ENCODE peak calls at places on chromosomes 4 and X, in four cellular contexts. Z, X, Q and F are unnamed samples.

GRCh38 chr4:17327587-17327986 is 184.3 kb downstream of the QDPR start:
- DNase-seq in Z (no peak), X (no peak), Q (no peak), F (no peak)

GRCh38 chrX:9362529-9362928 is 102.3 kb upstream of the TBL1X start:
- DNase-seq in Z (no peak), X (no peak), Q (no peak), F (no peak)

GRCh38 chrX:111164728-111165127 is 68.7 kb downstream of the PAK3 start:
- DNase-seq in Z (no peak), X (no peak), Q (peak; percentile 3), F (peak; percentile 34)

GRCh38 chrX:126164689-126165400 is 1.2 kb downstream of the DCAF12L2 start:
- DNase-seq in Z (no peak), X (no peak), Q (no peak), F (no peak)

GRCh38 chrX:119201570-119201969 is 34.5 kb upstream of the PGRMC1 start:
- DNase-seq in Z (no peak), X (no peak), Q (no peak), F (no peak)

GRCh38 chr4:69830529-69831269 is 29.2 kb downstream of the SULT1E1 start:
- DNase-seq in Z (peak; percentile 81), X (no peak), Q (no peak), F (no peak)

GRCh38 chrX:98380106-98380505 is 1496.4 kb downstream of the RPA4 start:
- DNase-seq in Z (no peak), X (no peak), Q (no peak), F (peak; percentile 17)

GRCh38 chr4:16894406-16894805 is 4.0 kb downstream of the LDB2 start:
- DNase-seq in Z (no peak), X (no peak), Q (no peak), F (no peak)

GRCh38 chr4:157271166-157271869 is 50.8 kb downstream of the GRIA2 start:
- DNase-seq in Z (no peak), X (no peak), Q (no peak), F (no peak)

GRCh38 chr4:186029731-186030421 is 39.1 kb upstream of the TLR3 start:
- DNase-seq in Z (no peak), X (no peak), Q (no peak), F (no peak)

GRCh38 chrX:14899607-14900006 is 26.4 kb downstream of the MOSPD2 start:
- DNase-seq in Z (no peak), X (no peak), Q (peak; percentile 41), F (no peak)

GRCh38 chrX:14902536-14902935 is 29.3 kb downstream of the MOSPD2 start:
- DNase-seq in Z (no peak), X (no peak), Q (no peak), F (no peak)

DNA sequence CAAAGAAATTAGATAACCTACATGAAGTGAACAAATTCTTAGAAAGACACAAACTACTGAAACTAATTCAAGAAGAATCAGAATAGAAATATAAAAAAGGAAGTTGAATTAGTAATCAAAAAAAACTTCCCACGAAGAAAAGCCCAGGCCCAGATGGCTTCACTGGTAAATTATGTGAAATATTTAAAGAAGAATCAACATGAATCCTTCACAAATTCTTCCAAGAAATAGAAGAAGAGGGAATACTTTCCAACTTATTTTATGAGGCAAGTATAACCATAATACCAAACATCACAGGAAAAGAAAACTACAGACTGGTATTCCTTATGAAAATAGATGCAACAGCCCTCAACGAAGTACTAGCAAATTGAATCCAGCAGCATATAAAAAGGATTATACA is 30.7 kb downstream of the MOSPD2 start:
- DNase-seq in Z (no peak), X (no peak), Q (no peak), F (no peak)
- TF ChIP-seq FOXK2 in Z (no peak), X (no peak), Q (no peak), F (no peak)

DNA sequence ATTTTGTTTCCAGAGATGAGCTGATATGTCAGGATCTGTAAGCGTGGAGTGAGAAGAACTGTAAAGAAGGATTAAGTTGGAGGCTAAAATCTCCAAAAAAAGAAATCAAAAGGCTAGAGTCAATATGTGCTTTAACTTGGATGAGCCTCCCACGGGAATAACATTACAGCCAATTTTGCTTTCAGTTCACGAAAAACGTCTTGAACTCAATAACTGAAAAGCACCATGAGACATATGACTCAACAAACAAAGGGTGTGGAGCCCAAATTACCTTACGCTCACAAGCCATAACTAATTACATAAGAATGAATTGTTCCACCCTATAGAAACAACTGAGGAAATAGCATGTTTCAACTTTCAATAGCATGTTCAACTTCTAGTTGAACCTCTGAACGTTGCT is 22.3 kb downstream of the TMPRSS11D start:
- DNase-seq in Z (no peak), X (no peak), Q (no peak), F (no peak)
- TF ChIP-seq FOXM1 in Z (no peak), X (no peak), Q (no peak), F (no peak)

GRCh38 chr4:87120411-87121162 is 99.8 kb downstream of the KLHL8 start:
- DNase-seq in Z (peak; percentile 47), X (no peak), Q (no peak), F (no peak)
- TF ChIP-seq FOXK2 in Z (no peak), X (no peak), Q (no peak), F (no peak)

GRCh38 chrX:41026326-41027136 is 58.7 kb upstream of the USP9X start:
- DNase-seq in Z (no peak), X (no peak), Q (no peak), F (no peak)
- TF ChIP-seq FOXM1 in Z (no peak), X (no peak), Q (no peak), F (no peak)

DNA sequence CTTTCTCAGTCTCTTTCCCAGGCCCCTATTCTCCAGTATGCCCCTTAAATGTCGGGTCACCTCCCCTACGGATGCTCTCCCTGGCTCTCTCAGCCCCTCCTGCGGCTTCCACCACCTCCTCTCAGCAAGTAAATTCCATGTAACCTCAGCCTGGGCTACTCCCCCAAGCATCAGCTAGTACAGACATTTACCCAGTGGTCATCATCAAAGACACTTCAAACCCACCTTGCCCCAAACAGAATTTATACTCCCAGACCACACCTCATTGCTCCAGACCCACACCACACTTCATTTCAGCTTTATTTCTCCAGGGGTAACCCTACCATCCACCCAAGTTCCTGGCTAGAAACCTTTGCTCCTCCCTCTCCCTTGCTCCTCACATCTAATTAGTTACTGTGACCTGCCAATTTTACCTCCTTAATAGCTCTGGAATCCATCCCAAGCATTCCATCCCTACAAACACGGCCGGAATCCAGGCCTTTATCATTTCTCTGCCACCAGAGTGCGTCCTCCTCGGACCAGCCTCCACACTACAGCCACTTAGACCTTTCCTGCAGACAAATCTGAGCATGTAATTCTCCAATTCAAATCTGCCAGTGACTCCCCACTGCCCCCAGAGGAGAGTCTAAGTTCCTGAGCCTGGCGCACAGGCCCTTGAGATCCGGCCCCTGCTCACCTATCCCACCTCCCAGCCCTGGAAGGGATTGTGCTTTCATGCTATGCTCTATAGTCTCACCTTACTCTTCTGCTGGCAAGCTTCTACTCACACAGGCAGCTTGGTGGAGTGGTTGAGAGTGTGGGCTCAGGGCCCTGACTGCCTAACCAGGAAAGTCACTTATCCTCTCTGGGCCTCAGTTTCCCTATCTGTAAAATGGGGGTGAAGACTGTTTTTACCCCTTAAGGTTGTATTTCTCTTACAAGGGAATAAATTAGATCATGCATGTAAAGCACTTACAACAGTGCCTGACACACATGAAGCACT is 31.4 kb downstream of the PJA1 start:
- DNase-seq in Z (peak; percentile 59), X (no peak), Q (peak; percentile 54), F (peak; percentile 81)
- TF ChIP-seq FOXK2 in Z (no peak), X (no peak), Q (no peak), F (no peak)

DNA sequence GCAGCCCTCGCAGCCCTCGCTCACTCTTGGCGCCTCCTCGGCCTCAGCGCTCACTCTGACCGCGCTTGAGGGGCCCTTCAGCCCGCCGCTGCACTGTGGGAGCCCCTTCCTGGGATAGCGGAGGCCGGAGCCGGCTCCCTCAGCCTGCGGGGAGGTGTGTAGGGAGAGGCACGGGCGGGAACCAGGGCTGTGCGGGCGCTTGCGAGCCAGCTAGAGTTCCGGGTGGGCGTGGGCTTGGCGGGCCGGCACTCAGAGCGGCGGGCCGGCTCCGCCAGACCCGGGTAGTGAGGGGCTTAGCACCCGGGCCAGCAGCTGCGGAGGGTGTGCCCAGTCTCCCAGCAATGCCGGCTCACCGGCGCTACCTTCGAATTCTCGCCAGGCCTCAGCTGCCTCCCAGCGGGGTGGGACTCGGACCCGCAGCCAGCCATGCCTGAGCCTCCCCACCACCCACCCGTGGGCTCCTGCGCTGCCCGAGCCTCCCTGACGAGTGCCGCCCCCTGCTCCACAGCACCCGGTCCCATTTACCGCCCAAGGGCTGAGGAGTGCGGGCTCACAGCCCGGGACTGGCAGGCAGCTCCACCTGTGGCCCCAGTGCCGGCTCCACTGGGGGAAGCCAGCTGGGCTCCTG is 1.4 kb upstream of the AADAT start:
- DNase-seq in Z (no peak), X (no peak), Q (no peak), F (no peak)
- TF ChIP-seq FOXM1 in Z (no peak), X (no peak), Q (no peak), F (no peak)

GRCh38 chrX:135556055-135556454 is 35.6 kb downstream of the INTS6L start:
- DNase-seq in Z (no peak), X (no peak), Q (no peak), F (no peak)
- TF ChIP-seq FOXK2 in Z (no peak), X (no peak), Q (no peak), F (no peak)

GRCh38 chr4:90095000-90095399 is 32.2 kb upstream of the CCSER1 start:
- DNase-seq in Z (no peak), X (no peak), Q (no peak), F (no peak)
- TF ChIP-seq FOXM1 in Z (no peak), X (no peak), Q (no peak), F (no peak)

DNA sequence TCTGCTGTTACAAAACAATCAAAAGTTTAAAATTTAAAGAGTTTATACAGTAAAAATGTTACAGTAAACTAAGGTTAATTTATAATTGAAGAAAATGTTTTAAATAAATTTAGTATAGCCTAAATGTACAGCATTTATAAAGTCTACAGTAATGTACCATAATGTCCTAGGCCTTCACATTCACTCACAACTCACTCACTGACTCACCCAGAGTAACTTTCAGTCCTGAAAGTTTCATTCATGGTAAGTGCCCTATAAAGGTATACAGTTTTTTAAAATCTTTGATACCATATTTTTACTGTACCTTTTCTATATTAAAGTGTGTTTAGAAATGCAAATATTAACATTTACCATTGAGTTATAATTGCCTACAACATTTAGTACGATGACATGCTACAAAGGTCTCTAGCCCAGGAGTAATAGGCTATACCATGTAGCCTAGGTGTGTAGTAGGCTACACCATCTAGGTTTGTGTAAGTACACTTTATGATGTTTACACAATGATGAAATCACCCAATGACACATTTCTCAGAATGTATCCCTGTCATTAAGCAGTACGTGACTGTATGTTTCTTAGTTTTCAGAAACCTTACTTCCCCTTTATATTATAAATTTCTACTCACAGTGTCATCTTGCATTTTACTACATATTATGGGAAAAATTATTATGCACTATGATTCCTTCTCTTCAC is 320.8 kb downstream of the ADAM29 start:
- DNase-seq in Z (no peak), X (no peak), Q (no peak), F (no peak)
- TF ChIP-seq FOXK2 in Z (no peak), X (no peak), Q (no peak), F (no peak)